ENCODE peak calls at places on chromosomes 13 and 19, in seven cellular contexts. B is neural crest cell; G is stomach; M is stimulated activated CD8-positive, alpha-beta memory T cell treated with anti-CD3 and anti-CD28 coated beads, Interleukin-7, amount 100 ng/mL, for 48 hours; V is substantia nigra; L is NCI-H1694; Q is NCI-H1105. E is an unnamed sample.

GRCh38 chr13:32165791-32166190 is 134.2 kb downstream of the FRY start:
- DNase-seq in B (no peak), G (no peak), M (no peak), V (peak; percentile 11), L (no peak), Q (no peak), E (no peak)

GRCh38 chr19:47479701-47480503 is 4.1 kb downstream of the KPTN start:
- DNase-seq in B (no peak), G (no peak), M (no peak), V (no peak), L (no peak), Q (no peak), E (no peak)

GRCh38 chr13:111968611-111969010 is 98.3 kb upstream of the SOX1 start:
- DNase-seq in B (no peak), G (no peak), M (no peak), V (no peak), L (no peak), Q (no peak), E (no peak)

GRCh38 chr13:114002009-114002544 is 28.2 kb upstream of the C13orf46 start:
- DNase-seq in B (no peak), G (peak; percentile 60), M (no peak), V (no peak), L (no peak), Q (no peak), E (no peak)

GRCh38 chr13:51532736-51533197 is 51.5 kb upstream of the WDFY2 start:
- DNase-seq in B (no peak), G (no peak), M (no peak), V (no peak), L (no peak), Q (no peak), E (no peak)

GRCh38 chr19:2815191-2815614 is 4.5 kb upstream of the ZNF554 start:
- DNase-seq in B (no peak), G (no peak), M (no peak), V (no peak), L (no peak), Q (no peak), E (no peak)

GRCh38 chr13:106424805-106425204 is 110.7 kb downstream of the EFNB2 start:
- DNase-seq in B (no peak), G (no peak), M (no peak), V (no peak), L (no peak), Q (no peak), E (no peak)

GRCh38 chr19:52670046-52670445 is 31.9 kb upstream of the ZNF83 start:
- DNase-seq in B (no peak), G (no peak), M (no peak), V (no peak), L (no peak), Q (no peak), E (no peak)

GRCh38 chr13:39597828-39598227 is 5.2 kb downstream of the LHFPL6 start:
- DNase-seq in B (no peak), G (no peak), M (no peak), V (no peak), L (no peak), Q (no peak), E (no peak)

GRCh38 chr13:100392709-100393630 is 195.6 kb downstream of the GGACT start:
- DNase-seq in B (no peak), G (peak; percentile 69), M (peak; percentile 74), V (no peak), L (no peak), Q (no peak), E (peak; percentile 2)

GRCh38 chr13:79340490-79340889 is 65.6 kb downstream of the RBM26 start:
- DNase-seq in B (no peak), G (no peak), M (no peak), V (no peak), L (no peak), Q (no peak), E (no peak)

GRCh38 chr19:18666304-18666703 is 17.2 kb upstream of the CRTC1 start:
- DNase-seq in B (no peak), G (no peak), M (no peak), V (no peak), L (no peak), Q (no peak), E (no peak)

GRCh38 chr19:18167011-18167410 is 6.6 kb upstream of the IFI30 start:
- DNase-seq in B (no peak), G (no peak), M (no peak), V (no peak), L (no peak), Q (no peak), E (no peak)

GRCh38 chr19:49210108-49210900 is 52.7 kb downstream of the TRPM4 start:
- DNase-seq in B (no peak), G (no peak), M (no peak), V (no peak), L (no peak), Q (no peak), E (no peak)

GRCh38 chr13:112744306-112745021 is 54.6 kb downstream of the ATP11A start:
- DNase-seq in B (no peak), G (no peak), M (no peak), V (no peak), L (no peak), Q (peak; percentile 11), E (no peak)

GRCh38 chr13:59261928-59262488 is 901.7 kb downstream of the DIAPH3 start:
- DNase-seq in B (peak; percentile 3), G (no peak), M (no peak), V (no peak), L (no peak), Q (no peak), E (no peak)

GRCh38 chr13:74191036-74191809 is 57.0 kb upstream of the KLF12 start:
- DNase-seq in B (no peak), G (no peak), M (no peak), V (no peak), L (no peak), Q (no peak), E (no peak)

GRCh38 chr13:31835932-31836331 is 96.6 kb downstream of the RXFP2 start:
- DNase-seq in B (no peak), G (no peak), M (no peak), V (no peak), L (no peak), Q (no peak), E (no peak)

GRCh38 chr13:46491641-46492040 is 61.3 kb upstream of the LRCH1 start:
- DNase-seq in B (no peak), G (no peak), M (no peak), V (no peak), L (no peak), Q (no peak), E (no peak)

GRCh38 chr13:110912651-110913051 is 2.2 kb downstream of the ANKRD10 start:
- DNase-seq in B (no peak), G (no peak), M (no peak), V (no peak), L (no peak), Q (no peak), E (no peak)

GRCh38 chr19:35247526-35248309 is 1.1 kb upstream of the LSR start:
- DNase-seq in B (no peak), G (peak; percentile 93), M (no peak), V (no peak), L (no peak), Q (peak; percentile 89), E (no peak)

GRCh38 chr13:83515267-83515666 is 367.0 kb downstream of the SLITRK1 start:
- DNase-seq in B (no peak), G (no peak), M (no peak), V (no peak), L (no peak), Q (no peak), E (no peak)

GRCh38 chr13:29160862-29161261 is 340.7 kb downstream of the MTUS2 start:
- DNase-seq in B (no peak), G (no peak), M (no peak), V (no peak), L (no peak), Q (no peak), E (no peak)

GRCh38 chr13:67742478-67742877 is 512.3 kb upstream of the PCDH9 start:
- DNase-seq in B (no peak), G (no peak), M (no peak), V (no peak), L (no peak), Q (no peak), E (no peak)

GRCh38 chr13:64551755-64552154 is 2678.4 kb downstream of the PCDH9 start:
- DNase-seq in B (no peak), G (no peak), M (no peak), V (no peak), L (no peak), Q (no peak), E (no peak)

GRCh38 chr13:74151859-74152258 is 17.7 kb upstream of the KLF12 start:
- DNase-seq in B (no peak), G (no peak), M (no peak), V (no peak), L (no peak), Q (no peak), E (no peak)

GRCh38 chr19:6790194-6791128 is 18.0 kb downstream of the VAV1 start:
- DNase-seq in B (no peak), G (no peak), M (no peak), V (no peak), L (no peak), Q (no peak), E (no peak)

GRCh38 chr13:101384929-101385328 is 31.4 kb downstream of the NALCN start:
- DNase-seq in B (no peak), G (no peak), M (no peak), V (no peak), L (no peak), Q (no peak), E (no peak)

GRCh38 chr19:7242601-7243258 is 51.5 kb downstream of the INSR start:
- DNase-seq in B (no peak), G (no peak), M (no peak), V (no peak), L (no peak), Q (no peak), E (no peak)

E was measured in GM18507.